ENCODE peak calls at places on chromosome 16, in ten cellular contexts. T is CD4-positive, CD25-positive, alpha-beta regulatory T cell; V is RPMI8226; H is left lobe of liver; L is stimulated activated CD4-positive, alpha-beta T cell treated with anti-CD3 and anti-CD28 coated beads, Interleukin-4, amount 100 ng/mL, for 48 hours; R is choroid plexus epithelial cell; I is activated CD4-positive, alpha-beta T cell treated with anti-CD3 and anti-CD28 coated beads, Interleukin-2, amount 10 ng/mL, durations not matched to agents 7 days and 5 days; S is left ventricle myocardium inferior; B is HT1080; X is AG09309. J is an unnamed sample.

GRCh38 chr16:69406780-69407331 is 17.6 kb upstream of the CYB5B start:
- DNase-seq in T (no peak), V (no peak), H (no peak), L (no peak), R (no peak), I (no peak), S (no peak), B (peak), X (no peak), J (no peak)

GRCh38 chr16:2090819-2091721 is 43.3 kb downstream of the TSC2 start:
- DNase-seq in T (peak), V (no peak), H (peak), L (peak), R (peak), I (no peak), S (peak), B (no peak), X (no peak), J (peak)

GRCh38 chr16:50711862-50712567 is 18.6 kb downstream of the NOD2 start:
- DNase-seq in T (no peak), V (no peak), H (no peak), L (no peak), R (no peak), I (no peak), S (peak), B (no peak), X (no peak), J (no peak)

GRCh38 chr16:9946022-9946720 is 236.1 kb downstream of the GRIN2A start:
- DNase-seq in T (no peak), V (peak), H (no peak), L (no peak), R (no peak), I (no peak), S (no peak), B (no peak), X (no peak), J (no peak)

GRCh38 chr16:56388209-56388608 is 37.1 kb downstream of the AMFR start:
- DNase-seq in T (no peak), V (no peak), H (no peak), L (no peak), R (peak), I (no peak), S (no peak), B (no peak), X (no peak), J (no peak)

GRCh38 chr16:12613131-12613991 is 190.3 kb downstream of the CPPED1 start:
- DNase-seq in T (no peak), V (peak), H (peak), L (peak), R (peak), I (peak), S (no peak), B (peak), X (no peak), J (peak)

GRCh38 chr16:84864266-84864955 is 44.6 kb downstream of the CRISPLD2 start:
- DNase-seq in T (no peak), V (peak), H (no peak), L (no peak), R (no peak), I (no peak), S (peak), B (no peak), X (no peak), J (no peak)

GRCh38 chr16:88817785-88818609 is 6.3 kb upstream of the APRT start:
- DNase-seq in T (no peak), V (no peak), H (no peak), L (no peak), R (peak), I (no peak), S (no peak), B (no peak), X (no peak), J (no peak)

GRCh38 chr16:17275989-17276530 is 194.7 kb downstream of the XYLT1 start:
- DNase-seq in T (no peak), V (no peak), H (no peak), L (no peak), R (no peak), I (no peak), S (no peak), B (no peak), X (no peak), J (no peak)

GRCh38 chr16:56273615-56274014 is 82.3 kb downstream of the GNAO1 start:
- DNase-seq in T (no peak), V (no peak), H (no peak), L (no peak), R (no peak), I (no peak), S (no peak), B (no peak), X (no peak), J (no peak)

GRCh38 chr16:30893082-30893743 is 664 bp downstream of the BCL7C start:
- DNase-seq in T (no peak), V (peak), H (peak), L (no peak), R (no peak), I (no peak), S (no peak), B (no peak), X (no peak), J (peak)

GRCh38 chr16:18979936-18980335 is 3.8 kb upstream of the TMC7 start:
- DNase-seq in T (no peak), V (no peak), H (no peak), L (no peak), R (no peak), I (no peak), S (no peak), B (no peak), X (no peak), J (no peak)

GRCh38 chr16:72833491-72833890 is 214.4 kb downstream of the ZFHX3 start:
- DNase-seq in T (no peak), V (no peak), H (no peak), L (no peak), R (no peak), I (no peak), S (no peak), B (no peak), X (no peak), J (no peak)

GRCh38 chr16:528111-529011 is 849 bp downstream of the CAPN15 start:
- DNase-seq in T (peak), V (peak), H (no peak), L (peak), R (peak), I (peak), S (no peak), B (peak), X (no peak), J (no peak)

GRCh38 chr16:66278111-66278531 is 88.4 kb upstream of the CDH5 start:
- DNase-seq in T (no peak), V (no peak), H (peak), L (no peak), R (no peak), I (no peak), S (no peak), B (no peak), X (no peak), J (no peak)

GRCh38 chr16:25690563-25691143 is 1.1 kb upstream of the HS3ST4 start:
- DNase-seq in T (no peak), V (no peak), H (no peak), L (no peak), R (no peak), I (no peak), S (no peak), B (no peak), X (no peak), J (no peak)

GRCh38 chr16:4639899-4640509 is 15.4 kb downstream of the MGRN1 start:
- DNase-seq in T (no peak), V (no peak), H (no peak), L (no peak), R (no peak), I (no peak), S (no peak), B (no peak), X (no peak), J (no peak)

GRCh38 chr16:9594047-9594446 is 502.6 kb downstream of the HAPSTR1 start:
- DNase-seq in T (no peak), V (no peak), H (no peak), L (no peak), R (no peak), I (no peak), S (no peak), B (no peak), X (no peak), J (no peak)

GRCh38 chr16:68021490-68021889 is 1.5 kb downstream of the DDX28 start:
- DNase-seq in T (no peak), V (no peak), H (no peak), L (no peak), R (no peak), I (no peak), S (no peak), B (no peak), X (no peak), J (no peak)

GRCh38 chr16:30958164-30959083 is 870 bp downstream of the SETD1A start:
- DNase-seq in T (no peak), V (peak), H (no peak), L (no peak), R (peak), I (peak), S (peak), B (peak), X (no peak), J (no peak)

GRCh38 chr16:66486773-66487579 is 59.9 kb downstream of the BEAN1 start:
- DNase-seq in T (no peak), V (peak), H (peak), L (no peak), R (peak), I (no peak), S (no peak), B (peak), X (no peak), J (no peak)

GRCh38 chr16:11677959-11678881 is 10.0 kb downstream of the SNN start:
- DNase-seq in T (no peak), V (peak), H (no peak), L (no peak), R (no peak), I (no peak), S (no peak), B (no peak), X (no peak), J (no peak)

GRCh38 chr16:21608647-21609328 is 9.4 kb downstream of the METTL9 start:
- DNase-seq in T (peak), V (no peak), H (no peak), L (no peak), R (peak), I (peak), S (no peak), B (no peak), X (no peak), J (no peak)

GRCh38 chr16:88703486-88704309 is 2.5 kb downstream of the RNF166 start:
- DNase-seq in T (peak), V (no peak), H (no peak), L (peak), R (no peak), I (peak), S (peak), B (no peak), X (no peak), J (peak)

GRCh38 chr16:3819741-3820724 is 60.5 kb downstream of the CREBBP start:
- DNase-seq in T (no peak), V (peak), H (peak), L (no peak), R (peak), I (peak), S (no peak), B (peak), X (peak), J (peak)

GRCh38 chr16:23539984-23540816 is 16.9 kb downstream of the EARS2 start:
- DNase-seq in T (no peak), V (no peak), H (no peak), L (no peak), R (no peak), I (no peak), S (no peak), B (no peak), X (no peak), J (no peak)

GRCh38 chr16:75288596-75289120 is 37.2 kb upstream of the BCAR1 start:
- DNase-seq in T (peak), V (no peak), H (no peak), L (peak), R (no peak), I (peak), S (no peak), B (no peak), X (no peak), J (no peak)

GRCh38 chr16:67034478-67034877 is 5.5 kb downstream of the CBFB start:
- DNase-seq in T (no peak), V (no peak), H (no peak), L (no peak), R (peak), I (no peak), S (no peak), B (no peak), X (no peak), J (no peak)

GRCh38 chr16:77850637-77851330 is 62.4 kb downstream of the VAT1L start:
- DNase-seq in T (no peak), V (no peak), H (no peak), L (no peak), R (no peak), I (no peak), S (no peak), B (peak), X (no peak), J (no peak)

GRCh38 chr16:85383836-85384825 is 229.0 kb upstream of the GSE1 start:
- DNase-seq in T (no peak), V (no peak), H (no peak), L (no peak), R (no peak), I (no peak), S (no peak), B (no peak), X (no peak), J (peak)

GRCh38 chr16:85850344-85850880 is 48.5 kb upstream of the IRF8 start:
- DNase-seq in T (no peak), V (no peak), H (peak), L (no peak), R (no peak), I (no peak), S (no peak), B (no peak), X (no peak), J (peak)

GRCh38 chr16:17939052-17939673 is 397.4 kb downstream of the NPIPA8 start:
- DNase-seq in T (peak), V (no peak), H (no peak), L (no peak), R (no peak), I (no peak), S (no peak), B (no peak), X (no peak), J (no peak)

GRCh38 chr16:84826558-84826941 is 6.8 kb downstream of the CRISPLD2 start:
- DNase-seq in T (no peak), V (no peak), H (no peak), L (no peak), R (peak), I (no peak), S (peak), B (no peak), X (no peak), J (no peak)

GRCh38 chr16:3458278-3458851 is 14.9 kb downstream of the NAA60 start:
- DNase-seq in T (no peak), V (peak), H (no peak), L (no peak), R (peak), I (no peak), S (no peak), B (no peak), X (no peak), J (peak)

GRCh38 chr16:11913425-11914079 is 2.2 kb downstream of the GSPT1 start:
- DNase-seq in T (peak), V (peak), H (no peak), L (no peak), R (no peak), I (peak), S (no peak), B (peak), X (no peak), J (no peak)

GRCh38 chr16:13866073-13866472 is 53.9 kb upstream of the ERCC4 start:
- DNase-seq in T (peak), V (peak), H (peak), L (peak), R (peak), I (peak), S (peak), B (peak), X (peak), J (peak)

GRCh38 chr16:68360547-68360946 is 49.7 kb downstream of the PRMT7 start:
- DNase-seq in T (no peak), V (no peak), H (no peak), L (no peak), R (no peak), I (no peak), S (no peak), B (no peak), X (no peak), J (no peak)